ENCODE peak calls at places on chromosome 12, in eight cellular contexts. Y is stomach, H is cardiac muscle cell, W is IMR-90, P is left ventricle myocardium inferior, N is neural progenitor cell, T is brain microvascular endothelial cell, Q is PC-3. J is an unnamed sample.

GRCh38 chr12:111766608-111767361 is at the start of gene ALDH2:
- DNase-seq in Y (peak), H (peak), W (peak), P (peak), N (peak), T (no peak), Q (no peak), J (peak)

GRCh38 chr12:10361084-10361483 is 28.8 kb downstream of the KLRK1 start:
- DNase-seq in Y (no peak), H (peak), W (no peak), P (no peak), N (no peak), T (no peak), Q (peak), J (no peak)

GRCh38 chr12:15651381-15651780 is 137.8 kb downstream of the EPS8 start:
- DNase-seq in Y (no peak), H (no peak), W (no peak), P (no peak), N (no peak), T (no peak), Q (no peak), J (no peak)

GRCh38 chr12:129971721-129972120 is 67.9 kb upstream of the TMEM132D start:
- DNase-seq in Y (no peak), H (no peak), W (no peak), P (no peak), N (no peak), T (no peak), Q (no peak), J (no peak)

GRCh38 chr12:110744176-110744575 is 1.5 kb upstream of the PPP1CC start:
- DNase-seq in Y (no peak), H (peak), W (peak), P (no peak), N (peak), T (peak), Q (peak), J (peak)

GRCh38 chr12:6167327-6168280 is 32.6 kb upstream of the CD9 start:
- DNase-seq in Y (peak), H (peak), W (peak), P (no peak), N (no peak), T (peak), Q (peak), J (peak)

GRCh38 chr12:22312336-22312735 is 22.2 kb downstream of the ST8SIA1 start:
- DNase-seq in Y (no peak), H (peak), W (peak), P (peak), N (peak), T (peak), Q (peak), J (peak)

GRCh38 chr12:132582058-132582420 is 28.3 kb downstream of the LRCOL1 start:
- DNase-seq in Y (no peak), H (no peak), W (no peak), P (no peak), N (peak), T (no peak), Q (no peak), J (no peak)

GRCh38 chr12:78085562-78086182 is 255.0 kb downstream of the NAV3 start:
- DNase-seq in Y (no peak), H (peak), W (peak), P (no peak), N (no peak), T (no peak), Q (peak), J (no peak)

GRCh38 chr12:28578833-28579252 is 388.6 kb downstream of the CCDC91 start:
- DNase-seq in Y (no peak), H (peak), W (peak), P (no peak), N (no peak), T (no peak), Q (no peak), J (peak)

GRCh38 chr12:111338096-111338495 is 30.8 kb downstream of the PHETA1 start:
- DNase-seq in Y (no peak), H (no peak), W (no peak), P (no peak), N (no peak), T (no peak), Q (no peak), J (no peak)

GRCh38 chr12:85179680-85180300 is 100.2 kb upstream of the ALX1 start:
- DNase-seq in Y (no peak), H (peak), W (peak), P (no peak), N (no peak), T (peak), Q (peak), J (no peak)

GRCh38 chr12:50614167-50614762 is 109.5 kb downstream of the DIP2B start:
- DNase-seq in Y (no peak), H (peak), W (peak), P (no peak), N (no peak), T (peak), Q (no peak), J (peak)

GRCh38 chr12:93376436-93377251 is 1.1 kb upstream of the NUDT4 start:
- DNase-seq in Y (no peak), H (peak), W (peak), P (peak), N (peak), T (no peak), Q (peak), J (no peak)

GRCh38 chr12:109715310-109716091 is 1.9 kb downstream of the FAM222A start:
- DNase-seq in Y (peak), H (peak), W (no peak), P (peak), N (peak), T (no peak), Q (no peak), J (no peak)

GRCh38 chr12:109714913-109715244 is 1.3 kb downstream of the FAM222A start:
- DNase-seq in Y (no peak), H (no peak), W (no peak), P (no peak), N (no peak), T (no peak), Q (no peak), J (no peak)

GRCh38 chr12:109713187-109713984 is at the start of gene FAM222A:
- DNase-seq in Y (peak), H (peak), W (peak), P (peak), N (peak), T (peak), Q (peak), J (peak)

GRCh38 chr12:109716092-109716479 is 2.5 kb downstream of the FAM222A start:
- DNase-seq in Y (no peak), H (no peak), W (no peak), P (no peak), N (no peak), T (no peak), Q (no peak), J (no peak)

GRCh38 chr12:109714141-109714912 is 702 bp downstream of the FAM222A start:
- DNase-seq in Y (peak), H (peak), W (peak), P (peak), N (peak), T (no peak), Q (peak), J (peak)
- TF ChIP-seq CTCF in Y (no peak), H (no peak), W (peak), P (peak), N (peak), T (peak), Q (peak), J (peak)

DNA sequence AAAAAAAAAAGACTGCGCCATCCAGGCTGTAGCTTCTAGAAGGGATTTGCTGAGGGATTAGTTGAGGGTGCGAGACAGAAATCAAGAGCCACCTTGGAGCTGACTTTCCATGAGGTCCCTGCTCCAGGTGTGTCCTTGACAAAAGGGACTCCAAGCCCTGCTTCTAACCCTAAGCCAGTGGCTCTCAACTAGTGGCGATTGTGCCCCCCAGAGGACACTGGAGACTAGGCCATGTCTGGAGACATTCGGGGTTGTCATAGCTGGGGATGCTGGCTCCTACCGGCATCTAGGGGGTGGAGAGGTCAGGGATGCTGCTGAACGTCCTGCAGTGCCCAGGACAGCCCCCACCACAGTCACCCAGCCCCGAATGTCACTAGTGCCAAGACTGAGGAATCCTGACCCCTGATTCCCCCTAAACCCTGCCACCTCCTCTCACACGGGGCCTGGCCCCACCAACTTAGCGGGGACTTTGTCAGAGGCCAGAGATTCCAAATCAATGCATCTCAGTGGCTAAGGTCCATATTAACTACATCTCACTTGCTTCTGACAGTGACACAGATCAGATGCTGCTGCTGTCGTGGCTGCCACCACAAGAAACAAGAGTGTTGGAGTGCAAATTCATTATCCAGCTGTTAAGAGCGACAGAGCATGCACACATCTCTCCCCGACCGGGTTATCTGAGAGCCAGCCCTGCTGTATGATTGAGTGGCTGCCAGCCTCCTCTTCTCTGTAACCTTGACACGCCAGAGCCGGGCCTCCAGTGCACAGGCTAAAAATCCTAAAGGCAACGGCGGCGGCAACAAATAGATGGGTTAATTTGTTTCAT is 40.4 kb downstream of the SPRING1 start:
- DNase-seq in Y (peak), H (peak), W (no peak), P (peak), N (peak), T (no peak), Q (peak), J (no peak)
- H3K27ac ChIP-seq in Y (peak), H (peak), W (no peak), P (no peak), N (no peak), T (no peak), Q (peak), J (no peak)

DNA sequence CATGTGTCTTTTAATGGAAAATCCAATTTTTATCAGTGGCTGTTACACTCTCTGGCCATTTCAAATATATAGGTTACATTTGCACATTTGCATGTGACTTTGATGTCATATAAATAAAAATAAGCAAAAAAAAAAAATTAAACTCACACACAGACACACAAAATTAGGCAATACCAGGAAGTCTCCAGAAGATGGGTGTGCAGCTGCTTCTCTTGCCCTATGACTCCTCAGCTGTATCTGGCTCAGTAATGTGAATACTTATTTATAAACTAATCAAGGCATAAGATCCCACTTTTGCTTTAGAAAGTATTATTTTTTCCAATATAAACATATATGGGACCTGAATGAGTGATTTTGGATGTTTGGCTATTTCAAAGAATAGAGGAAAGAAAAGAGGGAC is 461.1 kb downstream of the LRIG3 start:
- DNase-seq in Y (no peak), H (peak), W (peak), P (no peak), N (no peak), T (no peak), Q (no peak), J (no peak)
- TF ChIP-seq CTCF in Y (no peak), H (no peak), W (no peak), P (no peak), N (no peak), T (no peak), Q (no peak), J (no peak)

GRCh38 chr12:100128509-100128908 is 14.2 kb downstream of the BLTP3B start:
- DNase-seq in Y (no peak), H (peak), W (peak), P (peak), N (peak), T (no peak), Q (peak), J (peak)
- H3K27ac ChIP-seq in Y (no peak), H (no peak), W (peak), P (peak), N (no peak), T (no peak), Q (no peak), J (no peak)

DNA sequence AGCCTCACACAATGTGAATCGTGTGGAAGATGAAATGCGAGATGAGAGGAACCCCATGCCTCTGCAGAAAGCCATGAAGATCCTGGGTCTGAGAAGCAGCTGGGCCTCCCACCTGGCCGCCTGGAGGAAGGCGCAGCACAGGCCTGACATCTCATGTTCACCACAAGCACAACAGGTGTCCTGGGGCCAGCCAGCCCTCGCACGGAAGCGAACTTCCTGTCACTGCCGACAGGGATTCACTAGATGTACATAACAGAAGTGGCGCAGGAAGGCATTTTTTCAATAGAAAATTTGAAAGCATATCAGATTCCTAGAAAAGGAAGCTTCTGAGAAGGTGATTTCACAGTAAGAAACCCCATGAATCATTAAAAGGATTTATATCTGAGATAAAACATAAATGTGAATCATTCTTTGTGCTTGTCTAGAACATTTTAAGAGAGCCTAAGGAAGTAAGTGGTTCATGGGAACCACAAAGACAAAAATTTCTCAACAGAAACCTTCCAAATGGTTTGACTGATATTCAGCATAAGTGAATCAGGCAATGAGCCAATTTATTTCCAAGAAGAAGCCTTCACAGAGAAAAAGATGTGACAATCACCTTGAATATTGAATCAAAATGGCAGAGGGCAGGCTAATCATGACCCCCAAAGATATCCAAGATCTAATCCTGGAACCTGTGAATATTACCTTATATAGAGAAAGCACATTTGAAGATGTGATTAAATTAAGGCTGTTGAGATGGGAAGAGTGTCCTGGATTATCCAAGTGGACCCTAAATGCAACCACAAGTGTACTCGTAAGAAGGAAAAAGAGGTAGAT is 311.9 kb downstream of the DUSP6 start:
- DNase-seq in Y (peak), H (peak), W (peak), P (no peak), N (no peak), T (peak), Q (peak), J (no peak)
- TF ChIP-seq CTCF in Y (no peak), H (no peak), W (no peak), P (no peak), N (no peak), T (no peak), Q (no peak), J (no peak)

GRCh38 chr12:101925935-101926334 is 48.6 kb downstream of the DRAM1 start:
- DNase-seq in Y (no peak), H (peak), W (no peak), P (no peak), N (no peak), T (no peak), Q (no peak), J (no peak)
- H3K27ac ChIP-seq in Y (no peak), H (no peak), W (peak), P (peak), N (no peak), T (peak), Q (no peak), J (no peak)

GRCh38 chr12:123384318-123384993 is 524 bp downstream of the KMT5A start:
- DNase-seq in Y (no peak), H (no peak), W (no peak), P (no peak), N (peak), T (peak), Q (peak), J (peak)
- TF ChIP-seq CTCF in Y (no peak), H (no peak), W (no peak), P (no peak), N (no peak), T (no peak), Q (no peak), J (no peak)

GRCh38 chr12:95718001-95718400 is 72.6 kb downstream of the NTN4 start:
- DNase-seq in Y (no peak), H (peak), W (no peak), P (no peak), N (no peak), T (no peak), Q (peak), J (no peak)

GRCh38 chr12:95718772-95719171 is 71.8 kb downstream of the NTN4 start:
- DNase-seq in Y (no peak), H (no peak), W (no peak), P (no peak), N (no peak), T (no peak), Q (no peak), J (no peak)

GRCh38 chr12:95721320-95721719 is 69.2 kb downstream of the NTN4 start:
- DNase-seq in Y (no peak), H (no peak), W (peak), P (no peak), N (peak), T (no peak), Q (peak), J (peak)

GRCh38 chr12:95715177-95715576 is 75.4 kb downstream of the NTN4 start:
- DNase-seq in Y (no peak), H (no peak), W (no peak), P (no peak), N (no peak), T (no peak), Q (no peak), J (no peak)

DNA sequence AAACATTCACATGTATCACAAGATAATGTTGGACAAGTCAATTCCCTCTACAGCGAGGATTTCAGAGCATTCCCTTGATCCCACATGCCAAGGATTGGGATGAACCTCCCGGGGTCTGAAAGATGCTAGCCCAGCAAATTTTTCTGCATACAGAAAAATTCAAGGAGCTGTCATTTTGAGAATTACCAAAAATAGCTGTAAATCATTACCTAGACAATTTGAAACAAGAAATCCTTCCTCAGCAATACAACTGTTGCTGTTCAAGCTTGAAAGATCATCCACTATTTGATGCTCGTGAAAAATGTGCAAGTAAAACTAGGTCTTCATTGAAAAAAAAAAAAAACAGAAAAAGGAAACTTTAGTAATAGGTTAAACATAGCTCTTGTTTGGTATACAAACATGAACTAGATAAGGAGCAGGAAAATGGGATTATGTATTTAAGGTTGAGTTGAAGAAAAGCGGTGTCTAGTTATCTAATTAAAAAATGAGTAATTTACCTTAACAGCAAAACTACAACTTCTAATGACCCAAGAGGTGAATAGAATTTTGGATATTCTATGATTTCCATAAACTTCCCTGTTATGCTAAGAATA is 73.1 kb downstream of the NTN4 start:
- DNase-seq in Y (no peak), H (no peak), W (no peak), P (no peak), N (no peak), T (no peak), Q (no peak), J (no peak)
- H3K27ac ChIP-seq in Y (peak), H (no peak), W (no peak), P (peak), N (no peak), T (no peak), Q (peak), J (no peak)

GRCh38 chr12:89708793-89709156 is at the start of gene ATP2B1:
- DNase-seq in Y (peak), H (peak), W (peak), P (peak), N (peak), T (peak), Q (peak), J (peak)

GRCh38 chr12:89706551-89707348 is 1.9 kb downstream of the ATP2B1 start:
- DNase-seq in Y (no peak), H (peak), W (peak), P (no peak), N (peak), T (no peak), Q (peak), J (no peak)

GRCh38 chr12:89707623-89707991 is 1.0 kb downstream of the ATP2B1 start:
- DNase-seq in Y (no peak), H (no peak), W (no peak), P (peak), N (peak), T (no peak), Q (no peak), J (no peak)

GRCh38 chr12:89709157-89709993 is 737 bp upstream of the ATP2B1 start:
- DNase-seq in Y (peak), H (peak), W (peak), P (peak), N (peak), T (peak), Q (peak), J (peak)

GRCh38 chr12:89707992-89708792 is 446 bp downstream of the ATP2B1 start:
- DNase-seq in Y (peak), H (peak), W (peak), P (peak), N (peak), T (peak), Q (peak), J (no peak)
- TF ChIP-seq CTCF in Y (no peak), H (no peak), W (no peak), P (peak), N (peak), T (no peak), Q (no peak), J (peak)